ENCODE peak calls at places on chromosomes 11 and 22, in nine cellular contexts. U is activated gamma-delta T cell; H is ureter; A is A549; S is central memory CD4-positive, alpha-beta T cell; K is adrenal gland; B is heart left ventricle; Q is COR-L47; D is endothelial cell. R is an unnamed sample.

GRCh38 chr11:70826541-70826943 is 425.8 kb downstream of the SHANK2 start:
- DNase-seq in B (no peak), D (peak), Q (no peak), H (no peak), S (no peak), A (no peak), K (peak), U (no peak), R (no peak)

GRCh38 chr11:134751161-134751560 is 339.1 kb upstream of the B3GAT1 start:
- DNase-seq in U (no peak), A (no peak), B (peak), Q (no peak), S (no peak), K (no peak), H (peak), D (no peak), R (no peak)

GRCh38 chr22:45163074-45163416 is 680 bp upstream of the NUP50 start:
- DNase-seq in D (peak), K (peak), Q (no peak), S (no peak), B (no peak), U (no peak), H (peak), A (peak), R (no peak)

GRCh38 chr11:68163691-68164090 is 42.5 kb upstream of the CHKA start:
- DNase-seq in U (no peak), H (no peak), B (no peak), A (no peak), D (no peak), S (no peak), K (no peak), Q (no peak), R (no peak)

GRCh38 chr11:42054351-42054750 is 594.9 kb upstream of the LRRC4C start:
- DNase-seq in A (no peak), U (no peak), B (no peak), H (no peak), S (no peak), K (no peak), Q (no peak), D (no peak), R (no peak)

GRCh38 chr11:118785362-118785761 is 5.6 kb downstream of the DDX6 start:
- DNase-seq in H (no peak), K (no peak), Q (no peak), U (no peak), B (no peak), A (no peak), D (no peak), S (no peak), R (no peak)

GRCh38 chr22:33562484-33562883 is 357.8 kb downstream of the LARGE1 start:
- DNase-seq in H (no peak), K (no peak), B (no peak), Q (no peak), A (no peak), D (no peak), S (no peak), U (no peak), R (no peak)

GRCh38 chr11:123580557-123581275 is 73.7 kb downstream of the SCN3B start:
- DNase-seq in K (peak), S (peak), D (peak), B (peak), U (peak), H (peak), A (peak), Q (peak), R (peak)

GRCh38 chr11:96338910-96339703 is 3.9 kb downstream of the MAML2 start:
- DNase-seq in A (no peak), B (peak), Q (no peak), H (no peak), S (peak), K (peak), D (no peak), U (no peak), R (no peak)

GRCh38 chr11:85187992-85188391 is 439.2 kb downstream of the DLG2 start:
- DNase-seq in S (no peak), D (no peak), U (no peak), K (no peak), B (no peak), Q (no peak), A (no peak), H (no peak), R (no peak)

GRCh38 chr22:40121463-40121862 is 56.3 kb upstream of the TNRC6B start:
- DNase-seq in K (no peak), A (no peak), D (no peak), U (no peak), H (no peak), S (no peak), B (no peak), Q (no peak), R (no peak)

GRCh38 chr11:16572946-16573345 is 165.5 kb upstream of the C11orf58 start:
- DNase-seq in U (no peak), K (no peak), A (no peak), H (no peak), Q (no peak), B (no peak), S (no peak), D (no peak), R (no peak)

GRCh38 chr11:56932572-56933235 is 56.0 kb upstream of the OR5AK2 start:
- DNase-seq in K (no peak), B (no peak), A (peak), H (peak), S (no peak), D (no peak), U (no peak), Q (no peak), R (no peak)

GRCh38 chr11:126140932-126141291 is 70.5 kb downstream of the RPUSD4 start:
- DNase-seq in Q (peak), S (no peak), U (no peak), K (peak), D (no peak), H (peak), B (peak), A (no peak), R (no peak)

GRCh38 chr11:70080763-70081162 is 2.6 kb downstream of the ANO1 start:
- DNase-seq in U (no peak), H (peak), S (no peak), Q (no peak), D (no peak), K (no peak), B (no peak), A (peak), R (no peak)

GRCh38 chr22:24434472-24435322 is 7.3 kb downstream of the ADORA2A start:
- DNase-seq in A (no peak), S (peak), H (no peak), K (peak), U (peak), D (no peak), B (peak), Q (no peak), R (no peak)

GRCh38 chr11:124812876-124813275 is 12.7 kb upstream of the MSANTD2 start:
- DNase-seq in B (no peak), K (no peak), U (no peak), H (no peak), S (no peak), D (no peak), A (no peak), Q (no peak), R (no peak)

GRCh38 chr11:12683857-12684256 is 9.6 kb downstream of the TEAD1 start:
- DNase-seq in A (no peak), H (no peak), S (no peak), D (no peak), Q (no peak), K (no peak), U (no peak), B (no peak), R (no peak)

GRCh38 chr11:67641302-67642147 is 2.0 kb upstream of the TBX10 start:
- DNase-seq in K (no peak), B (no peak), Q (no peak), D (no peak), A (no peak), U (no peak), H (peak), S (no peak), R (peak)

GRCh38 chr22:49764151-49764581 is 63.5 kb downstream of the BRD1 start:
- DNase-seq in K (peak), B (no peak), U (no peak), Q (no peak), A (no peak), D (no peak), H (peak), S (no peak), R (peak)

GRCh38 chr22:35835998-35836691 is 118.5 kb downstream of the APOL5 start:
- DNase-seq in U (no peak), S (no peak), Q (peak), A (peak), B (peak), H (no peak), D (no peak), K (peak), R (no peak)

GRCh38 chr11:35389112-35389511 is 30.2 kb downstream of the SLC1A2 start:
- DNase-seq in H (no peak), D (no peak), A (no peak), B (no peak), U (no peak), S (no peak), Q (no peak), K (no peak), R (no peak)

GRCh38 chr11:104763930-104764717 is 134.1 kb downstream of the CASP12 start:
- DNase-seq in S (no peak), U (no peak), B (no peak), K (no peak), D (no peak), H (no peak), Q (no peak), A (no peak), R (no peak)

GRCh38 chr22:30225220-30225922 is 21.2 kb downstream of the LIF start:
- DNase-seq in U (no peak), Q (no peak), S (no peak), B (no peak), A (no peak), H (no peak), K (no peak), D (no peak), R (no peak)

GRCh38 chr22:49999901-50000586 is 12.5 kb downstream of the IL17REL start:
- DNase-seq in Q (no peak), H (no peak), K (peak), A (no peak), U (no peak), B (no peak), S (no peak), D (no peak), R (no peak)

GRCh38 chr11:36073411-36074203 is 129.7 kb downstream of the LDLRAD3 start:
- DNase-seq in U (no peak), H (no peak), A (no peak), B (peak), S (no peak), Q (no peak), D (no peak), K (peak), R (no peak)

R was measured in type B pancreatic cell.